ENCODE peak calls at places on chromosomes 12 and 14, in five cellular contexts. One of them, this sample, is unnamed.

GRCh38 chr12:6536894-6537579 is 2.7 kb downstream of the GAPDH start:
- DNase-seq in OCI-LY7: peak; percentile 21
- DNase-seq in fibroblast of lung: peak; percentile 17
- DNase-seq in endothelial cell of umbilical vein: no peak
- DNase-seq in HCT116: no peak
- DNase-seq in this sample: no peak

GRCh38 chr12:3097186-3097804 is 20.1 kb downstream of the TSPAN9 start:
- DNase-seq in HCT116: no peak
- DNase-seq in fibroblast of lung: peak; percentile 53
- DNase-seq in endothelial cell of umbilical vein: peak; percentile 87
- DNase-seq in OCI-LY7: no peak
- DNase-seq in this sample: peak; percentile 35

GRCh38 chr14:77318006-77318553 is 2.6 kb downstream of the POMT2 start:
- DNase-seq in OCI-LY7: no peak
- DNase-seq in endothelial cell of umbilical vein: no peak
- DNase-seq in fibroblast of lung: no peak
- DNase-seq in HCT116: no peak
- DNase-seq in this sample: no peak

GRCh38 chr12:8668441-8668840 is 5.8 kb upstream of the MFAP5 start:
- DNase-seq in endothelial cell of umbilical vein: no peak
- DNase-seq in fibroblast of lung: no peak
- DNase-seq in OCI-LY7: no peak
- DNase-seq in HCT116: no peak
- DNase-seq in this sample: no peak

GRCh38 chr12:40692617-40693502 is 621 bp downstream of the CNTN1 start:
- DNase-seq in HCT116: no peak
- DNase-seq in OCI-LY7: no peak
- DNase-seq in fibroblast of lung: no peak
- DNase-seq in endothelial cell of umbilical vein: no peak
- DNase-seq in this sample: no peak

GRCh38 chr12:132188451-132189298 is 44.4 kb downstream of the NOC4L start:
- DNase-seq in endothelial cell of umbilical vein: no peak
- DNase-seq in fibroblast of lung: no peak
- DNase-seq in OCI-LY7: no peak
- DNase-seq in HCT116: no peak
- DNase-seq in this sample: no peak

GRCh38 chr12:60148109-60148508 is 552.3 kb downstream of the SLC16A7 start:
- DNase-seq in HCT116: no peak
- DNase-seq in OCI-LY7: no peak
- DNase-seq in fibroblast of lung: peak; percentile 98
- DNase-seq in endothelial cell of umbilical vein: peak; percentile 87
- DNase-seq in this sample: no peak

GRCh38 chr12:86712425-86712843 is 456.2 kb upstream of the MGAT4C start:
- DNase-seq in HCT116: peak; percentile 95
- DNase-seq in fibroblast of lung: peak; percentile 99
- DNase-seq in endothelial cell of umbilical vein: peak; percentile 96
- DNase-seq in OCI-LY7: no peak
- DNase-seq in this sample: peak; percentile 97

GRCh38 chr12:132153501-132154340 is 9.5 kb downstream of the NOC4L start:
- DNase-seq in HCT116: no peak
- DNase-seq in endothelial cell of umbilical vein: peak; percentile 53
- DNase-seq in OCI-LY7: peak; percentile 76
- DNase-seq in fibroblast of lung: peak; percentile 59
- DNase-seq in this sample: peak; percentile 66

GRCh38 chr14:94884616-94885230 is 114.8 kb upstream of the GSC start:
- DNase-seq in endothelial cell of umbilical vein: no peak
- DNase-seq in HCT116: no peak
- DNase-seq in fibroblast of lung: no peak
- DNase-seq in OCI-LY7: no peak
- DNase-seq in this sample: no peak

GRCh38 chr12:57089259-57090245 is 638 bp downstream of the NAB2 start:
- DNase-seq in HCT116: no peak
- DNase-seq in endothelial cell of umbilical vein: peak; percentile 72
- DNase-seq in fibroblast of lung: peak; percentile 57
- DNase-seq in OCI-LY7: peak; percentile 35
- DNase-seq in this sample: peak; percentile 61

GRCh38 chr12:40942326-40942725 is 245.8 kb upstream of the PDZRN4 start:
- DNase-seq in endothelial cell of umbilical vein: no peak
- DNase-seq in HCT116: no peak
- DNase-seq in OCI-LY7: no peak
- DNase-seq in fibroblast of lung: peak; percentile 67
- DNase-seq in this sample: no peak

GRCh38 chr12:51818086-51818485 is 30.4 kb downstream of the FIGNL2 start:
- DNase-seq in OCI-LY7: no peak
- DNase-seq in endothelial cell of umbilical vein: no peak
- DNase-seq in fibroblast of lung: no peak
- DNase-seq in HCT116: no peak
- DNase-seq in this sample: no peak
- H3K4me2 ChIP-seq in OCI-LY7: no peak overlapping the region
- H3K4me2 ChIP-seq in endothelial cell of umbilical vein: no peak overlapping the region
- H3K4me2 ChIP-seq in fibroblast of lung: no peak overlapping the region
- H3K4me2 ChIP-seq in HCT116: no peak overlapping the region
- H3K4me2 ChIP-seq in this sample: no peak overlapping the region

DNA sequence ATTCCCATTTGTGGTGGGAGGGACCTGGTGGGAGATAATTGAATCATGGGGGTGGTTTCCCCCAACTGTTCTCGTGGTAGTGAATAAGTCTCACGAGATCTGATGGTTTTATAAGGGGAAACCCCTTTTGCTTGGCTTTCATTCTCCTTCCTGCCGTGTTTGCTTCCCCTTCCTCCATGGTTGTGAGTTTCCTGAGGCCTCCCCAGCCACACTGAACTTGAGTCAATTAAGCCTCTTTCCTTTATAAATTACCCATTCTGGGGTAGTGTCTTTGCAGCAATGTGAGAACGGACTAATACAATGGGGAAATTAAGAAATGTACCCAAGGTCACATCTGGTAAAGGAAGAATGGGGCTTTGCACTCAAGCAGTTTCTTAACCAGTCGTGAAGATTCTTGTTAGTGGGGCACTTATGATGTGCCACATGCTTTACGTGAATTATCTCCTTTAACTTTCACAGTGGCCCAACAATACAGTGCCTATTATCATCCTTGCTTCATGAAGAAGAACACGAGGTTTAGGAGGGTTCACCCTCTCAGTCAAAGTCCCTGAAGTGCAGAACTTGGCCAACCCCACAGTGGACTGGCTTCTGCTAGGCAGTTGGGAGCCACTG is 234.3 kb downstream of the EFCAB11 start:
- DNase-seq in endothelial cell of umbilical vein: no peak
- DNase-seq in HCT116: no peak
- DNase-seq in OCI-LY7: no peak
- DNase-seq in fibroblast of lung: no peak
- DNase-seq in this sample: no peak
- H3K4me2 ChIP-seq in endothelial cell of umbilical vein: no peak overlapping the region
- H3K4me2 ChIP-seq in HCT116: no peak overlapping the region
- H3K4me2 ChIP-seq in OCI-LY7: peak overlapping the region; percentile 65
- H3K4me2 ChIP-seq in fibroblast of lung: no peak overlapping the region
- H3K4me2 ChIP-seq in this sample: no peak overlapping the region

GRCh38 chr12:121932176-121932536 is 13.8 kb downstream of the CFAP251 start:
- DNase-seq in OCI-LY7: no peak
- DNase-seq in endothelial cell of umbilical vein: no peak
- DNase-seq in fibroblast of lung: no peak
- DNase-seq in HCT116: no peak
- DNase-seq in this sample: no peak

GRCh38 chr12:121932914-121933521 is 14.6 kb downstream of the CFAP251 start:
- DNase-seq in OCI-LY7: no peak
- DNase-seq in fibroblast of lung: no peak
- DNase-seq in endothelial cell of umbilical vein: no peak
- DNase-seq in HCT116: no peak
- DNase-seq in this sample: no peak

GRCh38 chr12:121930862-121931261 is 12.5 kb downstream of the CFAP251 start:
- DNase-seq in fibroblast of lung: no peak
- DNase-seq in OCI-LY7: no peak
- DNase-seq in endothelial cell of umbilical vein: no peak
- DNase-seq in HCT116: no peak
- DNase-seq in this sample: no peak

GRCh38 chr12:121934318-121934682 is 15.9 kb downstream of the CFAP251 start:
- DNase-seq in OCI-LY7: no peak
- DNase-seq in endothelial cell of umbilical vein: no peak
- DNase-seq in HCT116: no peak
- DNase-seq in fibroblast of lung: no peak
- DNase-seq in this sample: no peak

DNA sequence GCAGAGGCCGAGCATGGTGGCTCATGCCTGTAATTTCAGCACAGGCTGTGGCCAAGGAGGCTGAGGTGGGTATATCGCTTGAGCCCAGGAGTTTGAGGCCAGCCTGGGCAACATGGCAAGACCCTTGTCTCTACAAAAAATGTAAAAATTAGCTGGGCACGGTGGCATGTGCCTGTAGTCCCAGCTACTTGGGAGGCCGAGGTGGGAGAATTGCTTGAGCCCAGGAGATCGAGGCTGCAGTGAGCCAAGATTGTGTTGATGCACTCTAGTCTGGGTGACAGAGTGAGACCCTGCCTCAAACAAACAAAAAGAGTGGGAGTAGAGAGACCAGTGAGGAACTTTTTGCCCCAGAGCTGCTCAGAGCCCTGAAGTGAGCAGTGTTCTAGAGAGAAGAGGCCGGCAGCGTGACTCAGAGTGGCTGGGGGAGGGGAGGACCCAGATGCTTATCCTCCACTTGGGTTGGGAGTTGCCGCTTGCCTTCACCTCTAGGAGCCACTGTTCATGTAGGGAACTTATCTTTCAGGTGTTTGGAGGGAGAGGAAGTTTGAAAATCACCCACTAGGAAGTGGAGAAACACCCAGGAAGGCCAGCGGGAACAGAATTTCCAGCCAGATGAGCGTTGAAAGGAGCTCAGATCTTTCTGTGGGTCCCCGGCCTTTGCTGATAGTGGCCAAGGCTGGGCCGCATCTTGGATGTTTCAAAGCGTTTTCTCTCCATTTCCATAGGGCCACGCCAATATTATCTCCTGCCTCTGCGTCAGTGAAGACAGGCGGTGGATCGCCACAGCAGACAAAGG is 15.3 kb downstream of the CFAP251 start:
- DNase-seq in endothelial cell of umbilical vein: no peak
- DNase-seq in HCT116: no peak
- DNase-seq in fibroblast of lung: peak; percentile 60
- DNase-seq in OCI-LY7: no peak
- DNase-seq in this sample: no peak
- H3K4me2 ChIP-seq in endothelial cell of umbilical vein: no peak overlapping the region
- H3K4me2 ChIP-seq in HCT116: no peak overlapping the region
- H3K4me2 ChIP-seq in fibroblast of lung: no peak overlapping the region
- H3K4me2 ChIP-seq in OCI-LY7: no peak overlapping the region
- H3K4me2 ChIP-seq in this sample: no peak overlapping the region

GRCh38 chr12:52691765-52692150 is 11.6 kb upstream of the KRT1 start:
- DNase-seq in HCT116: no peak
- DNase-seq in fibroblast of lung: no peak
- DNase-seq in OCI-LY7: no peak
- DNase-seq in endothelial cell of umbilical vein: no peak
- DNase-seq in this sample: no peak
- H3K4me2 ChIP-seq in HCT116: no peak overlapping the region
- H3K4me2 ChIP-seq in fibroblast of lung: no peak overlapping the region
- H3K4me2 ChIP-seq in OCI-LY7: no peak overlapping the region
- H3K4me2 ChIP-seq in endothelial cell of umbilical vein: no peak overlapping the region
- H3K4me2 ChIP-seq in this sample: no peak overlapping the region

DNA sequence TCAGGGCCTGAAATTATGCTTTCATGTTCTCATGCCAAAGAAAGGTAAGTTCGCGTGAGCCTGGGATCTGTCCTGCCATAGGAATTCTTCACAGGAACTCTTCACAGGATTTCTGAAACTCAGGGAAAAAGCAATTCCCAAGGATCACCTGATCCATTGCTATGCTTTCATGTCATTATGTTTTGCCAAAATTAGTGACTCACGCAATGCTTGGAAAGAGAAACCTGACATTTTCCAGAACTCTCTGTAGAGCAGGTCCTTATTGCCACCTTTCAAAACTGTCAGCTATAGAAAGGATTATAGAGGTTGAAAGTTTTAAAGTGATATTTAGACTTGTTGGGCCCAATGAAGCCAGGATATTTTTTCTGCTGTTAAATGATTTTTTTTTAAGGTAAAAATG is 6.3 kb upstream of the KCNJ8 start:
- DNase-seq in fibroblast of lung: no peak
- DNase-seq in OCI-LY7: no peak
- DNase-seq in endothelial cell of umbilical vein: no peak
- DNase-seq in HCT116: no peak
- DNase-seq in this sample: no peak
- H3K4me2 ChIP-seq in fibroblast of lung: no peak overlapping the region
- H3K4me2 ChIP-seq in OCI-LY7: no peak overlapping the region
- H3K4me2 ChIP-seq in endothelial cell of umbilical vein: no peak overlapping the region
- H3K4me2 ChIP-seq in HCT116: no peak overlapping the region
- H3K4me2 ChIP-seq in this sample: no peak overlapping the region

DNA sequence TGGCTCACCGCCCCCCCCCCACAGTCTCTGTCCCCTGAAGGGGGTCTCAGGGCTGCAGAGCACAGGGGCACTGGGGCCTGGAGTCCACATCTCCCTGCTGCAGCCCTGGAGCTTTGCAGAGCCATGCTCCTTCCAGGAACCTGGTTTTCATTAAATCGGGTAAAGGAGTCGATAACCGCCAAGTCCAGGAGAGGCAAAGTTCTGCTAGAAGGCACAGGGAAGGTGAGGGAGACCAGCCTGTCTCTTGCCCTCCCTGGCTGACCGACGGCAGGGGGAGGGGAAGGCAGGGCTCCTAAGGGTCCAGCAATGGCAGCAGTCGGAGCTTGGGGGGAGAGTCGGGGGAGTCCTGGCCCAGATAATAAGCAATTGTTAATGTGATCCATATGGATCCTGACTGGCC is 3.1 kb downstream of the FIGNL2 start:
- DNase-seq in endothelial cell of umbilical vein: no peak
- DNase-seq in fibroblast of lung: no peak
- DNase-seq in OCI-LY7: no peak
- DNase-seq in HCT116: no peak
- DNase-seq in this sample: no peak
- H3K4me2 ChIP-seq in endothelial cell of umbilical vein: no peak overlapping the region
- H3K4me2 ChIP-seq in fibroblast of lung: no peak overlapping the region
- H3K4me2 ChIP-seq in OCI-LY7: no peak overlapping the region
- H3K4me2 ChIP-seq in HCT116: no peak overlapping the region
- H3K4me2 ChIP-seq in this sample: no peak overlapping the region

GRCh38 chr14:65226824-65227604 is 124.7 kb upstream of the MAX start:
- DNase-seq in endothelial cell of umbilical vein: no peak
- DNase-seq in OCI-LY7: no peak
- DNase-seq in HCT116: no peak
- DNase-seq in fibroblast of lung: no peak
- DNase-seq in this sample: peak; percentile 99

GRCh38 chr14:65228436-65228835 is 126.1 kb upstream of the MAX start:
- DNase-seq in HCT116: no peak
- DNase-seq in OCI-LY7: peak; percentile 88
- DNase-seq in fibroblast of lung: no peak
- DNase-seq in endothelial cell of umbilical vein: no peak
- DNase-seq in this sample: no peak

GRCh38 chr14:65230287-65230728 is 128.0 kb upstream of the MAX start:
- DNase-seq in endothelial cell of umbilical vein: peak; percentile 75
- DNase-seq in OCI-LY7: no peak
- DNase-seq in fibroblast of lung: peak; percentile 50
- DNase-seq in HCT116: no peak
- DNase-seq in this sample: peak; percentile 59

GRCh38 chr14:65229431-65230286 is 127.3 kb upstream of the MAX start:
- DNase-seq in fibroblast of lung: peak; percentile 64
- DNase-seq in HCT116: no peak
- DNase-seq in endothelial cell of umbilical vein: peak; percentile 67
- DNase-seq in OCI-LY7: peak; percentile 30
- DNase-seq in this sample: peak; percentile 55

GRCh38 chr14:65228956-65229355 is 126.6 kb upstream of the MAX start:
- DNase-seq in OCI-LY7: no peak
- DNase-seq in endothelial cell of umbilical vein: no peak
- DNase-seq in HCT116: no peak
- DNase-seq in fibroblast of lung: no peak
- DNase-seq in this sample: peak; percentile 13
- H3K4me2 ChIP-seq in OCI-LY7: peak overlapping the region; percentile 71
- H3K4me2 ChIP-seq in endothelial cell of umbilical vein: peak overlapping the region; percentile 92
- H3K4me2 ChIP-seq in HCT116: no peak overlapping the region
- H3K4me2 ChIP-seq in fibroblast of lung: no peak overlapping the region
- H3K4me2 ChIP-seq in this sample: no peak overlapping the region